ENCODE peak calls at places on chromosomes 13 and 19, in seven cellular contexts. Z is fibroblast of mammary gland; A is fibroblast of pulmonary artery; X is stomach; U is foreskin fibroblast; N is right lobe of liver; S is CD8-positive, alpha-beta T cell. P is an unnamed sample.

GRCh38 chr13:107824636-107825035 is 390.7 kb downstream of the LIG4 start:
- DNase-seq in Z (no peak), A (no peak), X (no peak), U (no peak), N (no peak), S (no peak), P (no peak)

GRCh38 chr13:113927661-113928581 is 46.0 kb downstream of the C13orf46 start:
- DNase-seq in Z (peak; percentile 99), A (peak; percentile 87), X (peak; percentile 32), U (peak; percentile 98), N (peak; percentile 39), S (no peak), P (peak; percentile 99)

GRCh38 chr19:2960120-2960519 is 15.3 kb upstream of the ZNF77 start:
- DNase-seq in Z (no peak), A (no peak), X (no peak), U (no peak), N (no peak), S (no peak), P (no peak)

GRCh38 chr13:45412274-45413049 is 5.7 kb downstream of the SLC25A30 start:
- DNase-seq in Z (no peak), A (no peak), X (no peak), U (no peak), N (no peak), S (no peak), P (no peak)

GRCh38 chr13:26919311-26919710 is 158.7 kb upstream of the GPR12 start:
- DNase-seq in Z (peak; percentile 16), A (no peak), X (no peak), U (no peak), N (no peak), S (no peak), P (no peak)

GRCh38 chr13:87872813-87873212 is 201.6 kb downstream of the SLITRK5 start:
- DNase-seq in Z (peak; percentile 2), A (no peak), X (no peak), U (no peak), N (no peak), S (no peak), P (no peak)

GRCh38 chr19:9132422-9132821 is 5.7 kb upstream of the OR7G3 start:
- DNase-seq in Z (no peak), A (no peak), X (no peak), U (no peak), N (no peak), S (no peak), P (no peak)

GRCh38 chr19:44303976-44304568 is 753 bp downstream of the ZNF235 start:
- DNase-seq in Z (peak; percentile 47), A (no peak), X (no peak), U (peak; percentile 23), N (no peak), S (no peak), P (peak; percentile 17)

GRCh38 chr19:39915101-39915847 is 19.2 kb downstream of the FCGBP start:
- DNase-seq in Z (no peak), A (no peak), X (peak; percentile 24), U (no peak), N (no peak), S (no peak), P (no peak)

DNA sequence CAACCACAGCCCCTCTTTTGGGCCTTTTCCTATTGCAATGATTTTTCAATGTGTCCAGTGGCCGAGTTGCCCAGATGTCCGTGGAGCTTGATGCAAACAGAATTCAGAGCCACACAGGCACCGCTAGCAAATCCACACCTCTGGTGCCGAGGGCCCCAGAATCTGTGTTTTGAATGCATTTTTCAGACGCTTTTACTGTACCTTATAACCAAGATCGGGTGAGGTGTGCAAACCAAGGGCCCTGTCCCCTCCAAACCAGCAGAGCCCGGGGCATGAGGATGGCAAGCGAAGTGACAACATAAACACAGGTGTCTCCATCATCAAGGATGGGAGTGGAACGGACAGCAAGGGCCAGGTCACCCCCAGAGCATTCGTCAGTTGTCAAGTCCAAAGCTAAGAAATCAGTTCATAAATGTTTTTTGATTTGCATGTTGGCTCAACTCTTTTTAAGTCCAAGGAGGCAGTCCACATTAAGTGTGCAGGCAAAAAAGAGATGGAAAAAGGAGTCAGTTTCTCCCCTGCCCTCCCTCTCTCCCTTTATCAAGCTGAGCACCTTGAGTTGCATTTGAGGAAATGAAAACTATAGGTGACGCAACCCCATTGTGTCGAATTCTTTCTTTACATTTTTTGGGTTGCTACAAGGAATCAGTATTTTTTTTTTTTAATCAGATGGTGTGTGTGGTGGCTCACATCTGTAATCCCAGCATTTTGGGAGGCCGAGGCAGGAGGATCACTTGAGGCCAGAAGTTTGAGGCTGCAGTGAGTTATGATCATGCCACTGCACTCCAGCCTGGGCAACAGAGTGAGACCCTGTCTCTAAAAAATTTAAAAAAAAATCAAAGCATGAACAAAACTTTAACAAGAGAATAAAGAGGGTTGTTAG is 2.9 kb downstream of the CCDC8 start:
- DNase-seq in Z (no peak), A (no peak), X (no peak), U (no peak), N (no peak), S (no peak), P (no peak)
- H3K4me3 ChIP-seq in Z (peak overlapping the region; percentile 63), A (peak overlapping the region; percentile 69), X (no peak overlapping the region), U (no peak overlapping the region), N (no peak overlapping the region), S (no peak overlapping the region), P (peak overlapping the region; percentile 72)

GRCh38 chr19:14809272-14810057 is 25.5 kb downstream of the OR7A5 start:
- DNase-seq in Z (no peak), A (no peak), X (no peak), U (no peak), N (no peak), S (no peak), P (no peak)
- TF ChIP-seq CTCF in Z (no peak), A (no peak), X (no peak), U (no peak), N (no peak), S (no peak), P (no peak)

DNA sequence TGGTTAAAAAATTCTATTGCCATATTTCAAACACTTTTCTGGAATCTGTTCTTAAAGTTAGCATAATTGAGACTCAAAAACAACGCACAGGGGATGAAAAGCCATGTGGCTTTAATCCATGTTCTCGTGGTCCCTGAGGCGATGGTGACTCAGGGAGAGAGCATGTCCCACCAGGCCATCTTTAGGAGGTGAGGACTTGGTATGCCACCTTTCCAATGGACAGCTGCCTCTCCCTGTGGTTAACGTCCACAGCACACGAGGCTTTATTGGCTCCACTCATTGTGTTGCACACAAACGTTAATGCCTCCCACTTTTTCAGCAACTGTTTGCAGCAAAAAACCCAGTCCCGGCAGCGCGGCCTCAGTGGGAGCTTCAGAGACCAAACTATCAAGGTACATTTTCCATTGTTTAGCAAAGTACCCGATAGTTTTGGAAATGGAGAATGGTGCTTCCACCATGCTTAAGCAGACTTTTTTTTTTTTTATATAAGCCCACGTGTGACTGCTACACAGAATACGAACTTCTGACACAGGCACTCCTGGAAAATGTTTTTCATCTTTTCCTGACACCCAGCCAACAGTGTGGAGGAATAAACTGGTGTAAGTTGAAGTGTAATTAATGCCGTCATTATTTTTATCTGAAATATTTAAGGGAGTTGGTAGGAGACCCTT is 51.2 kb downstream of the EFNB2 start:
- DNase-seq in Z (peak; percentile 29), A (no peak), X (no peak), U (no peak), N (no peak), S (no peak), P (no peak)
- H3K4me3 ChIP-seq in Z (no peak overlapping the region), A (peak overlapping the region; percentile 2), X (peak overlapping the region; percentile 2), U (no peak overlapping the region), N (no peak overlapping the region), S (no peak overlapping the region), P (no peak overlapping the region)

GRCh38 chr13:42816538-42816937 is 35.2 kb downstream of the FAM216B start:
- DNase-seq in Z (no peak), A (no peak), X (no peak), U (no peak), N (no peak), S (no peak), P (no peak)
- TF ChIP-seq CTCF in Z (peak; percentile 29), A (peak; percentile 11), X (no peak), U (peak; percentile 7), N (no peak), S (peak; percentile 27), P (no peak)

DNA sequence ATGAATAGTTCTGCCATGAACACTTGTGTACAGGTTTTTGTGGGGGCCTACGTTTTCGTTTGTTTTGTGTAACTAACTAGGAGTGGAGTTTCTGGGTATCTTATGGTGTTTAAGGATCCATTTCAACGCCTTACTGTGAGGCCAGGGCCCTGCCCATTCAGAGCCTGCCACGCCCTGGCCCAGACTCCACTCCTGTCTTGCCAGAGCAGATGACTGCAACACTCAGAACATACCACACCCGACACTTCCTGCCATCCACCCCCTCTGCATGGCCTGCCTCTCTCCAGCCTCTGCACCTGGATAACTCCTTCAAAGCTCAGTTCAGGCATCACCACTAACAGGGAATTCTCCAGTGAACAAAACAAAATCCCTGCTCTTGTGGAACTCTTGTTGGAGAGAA is 43.2 kb downstream of the RGCC start:
- DNase-seq in Z (peak; percentile 6), A (no peak), X (no peak), U (no peak), N (no peak), S (no peak), P (no peak)
- H3K4me3 ChIP-seq in Z (no peak overlapping the region), A (no peak overlapping the region), X (no peak overlapping the region), U (no peak overlapping the region), N (no peak overlapping the region), S (no peak overlapping the region), P (no peak overlapping the region)

GRCh38 chr19:12886943-12887747 is at the start of gene KLF1:
- DNase-seq in Z (no peak), A (no peak), X (no peak), U (no peak), N (no peak), S (no peak), P (no peak)

GRCh38 chr19:12893582-12893981 is 2.6 kb downstream of the GCDH start:
- DNase-seq in Z (no peak), A (no peak), X (no peak), U (no peak), N (no peak), S (no peak), P (no peak)

GRCh38 chr19:12885749-12886706 is 973 bp downstream of the KLF1 start:
- DNase-seq in Z (no peak), A (no peak), X (no peak), U (no peak), N (no peak), S (no peak), P (no peak)

GRCh38 chr19:12891553-12892021 is 627 bp downstream of the GCDH start:
- DNase-seq in Z (no peak), A (no peak), X (no peak), U (no peak), N (no peak), S (no peak), P (no peak)

GRCh38 chr19:12890787-12891552 is at the start of gene GCDH:
- DNase-seq in Z (peak; percentile 98), A (peak; percentile 99), X (peak; percentile 98), U (peak; percentile 97), N (peak; percentile 99), S (peak; percentile 92), P (peak; percentile 92)
- TF ChIP-seq CTCF in Z (no peak), A (no peak), X (no peak), U (no peak), N (no peak), S (no peak), P (no peak)

DNA sequence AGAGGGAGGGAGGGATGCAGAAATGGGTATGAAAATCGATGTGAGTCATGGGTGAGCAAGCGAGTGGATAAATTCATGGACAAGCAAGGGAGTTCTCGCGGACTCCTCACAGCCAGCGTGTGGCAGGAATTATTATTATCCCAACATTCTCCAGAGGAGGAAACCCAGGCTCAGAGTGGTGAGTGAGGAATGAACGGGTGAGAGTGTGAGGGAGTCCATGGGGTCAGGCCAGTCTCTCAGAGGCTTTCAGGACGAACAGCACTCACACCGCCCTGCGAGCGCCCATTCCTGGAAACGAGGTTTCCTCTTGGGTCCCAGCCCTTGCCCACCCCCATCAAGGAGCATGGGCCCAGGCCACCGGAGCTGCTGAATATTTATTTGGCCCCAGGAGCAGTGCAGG is 6.3 kb upstream of the DNAAF3 start:
- DNase-seq in Z (peak; percentile 78), A (peak; percentile 54), X (no peak), U (peak; percentile 71), N (no peak), S (no peak), P (no peak)
- H3K4me3 ChIP-seq in Z (peak overlapping the region; percentile 61), A (peak overlapping the region; percentile 56), X (no peak overlapping the region), U (peak overlapping the region; percentile 56), N (no peak overlapping the region), S (no peak overlapping the region), P (peak overlapping the region; percentile 47)